ENCODE peak calls at places on chromosomes 11 and 22, in four cellular contexts. J, N, X and G are unnamed samples.

GRCh38 chr11:116927163-116927772 is 89.8 kb upstream of the APOA1 start:
- DNase-seq in X (peak), N (peak), J (no peak), G (no peak)

GRCh38 chr11:125262194-125262824 is 97.8 kb downstream of the PKNOX2 start:
- DNase-seq in N (peak), X (no peak), J (no peak), G (no peak)

GRCh38 chr11:75481602-75482309 is 44.0 kb downstream of the GDPD5 start:
- DNase-seq in X (no peak), N (no peak), J (no peak), G (no peak)

GRCh38 chr11:47399860-47400812 is 8.3 kb upstream of the SLC39A13 start:
- DNase-seq in J (peak), N (peak), X (peak), G (no peak)

GRCh38 chr11:115676768-115677167 is 172.6 kb upstream of the CADM1 start:
- DNase-seq in N (no peak), J (no peak), X (no peak), G (no peak)

GRCh38 chr11:103602846-103603245 is 433.6 kb upstream of the DDI1 start:
- DNase-seq in X (no peak), J (no peak), N (no peak), G (no peak)

GRCh38 chr22:50398698-50399648 is 55.8 kb downstream of the PPP6R2 start:
- DNase-seq in X (no peak), J (no peak), N (no peak), G (no peak)

GRCh38 chr22:48679656-48680555 is 1147.8 kb downstream of the BRD1 start:
- DNase-seq in X (no peak), N (no peak), J (no peak), G (no peak)

GRCh38 chr11:34649597-34649996 is 28.7 kb downstream of the EHF start:
- DNase-seq in J (no peak), N (no peak), X (no peak), G (no peak)

GRCh38 chr11:134663506-134664313 is 251.7 kb upstream of the B3GAT1 start:
- DNase-seq in X (no peak), N (no peak), J (no peak), G (no peak)

GRCh38 chr11:69130586-69131566 is 24.9 kb upstream of the SMIM38 start:
- DNase-seq in J (no peak), N (no peak), X (no peak), G (no peak)

GRCh38 chr22:29205598-29206371 is at the start of gene EMID1:
- DNase-seq in X (peak), J (peak), N (peak), G (no peak)

GRCh38 chr11:123404626-123405025 is 25.4 kb upstream of the GRAMD1B start:
- DNase-seq in J (no peak), X (no peak), N (peak), G (no peak)

GRCh38 chr11:126280595-126280994 is 2.3 kb upstream of the TIRAP start:
- DNase-seq in J (no peak), X (no peak), N (no peak), G (no peak)

GRCh38 chr22:17884084-17884483 is 109.8 kb upstream of the BID start:
- DNase-seq in N (peak), J (no peak), X (no peak), G (no peak)

GRCh38 chr22:48423481-48423901 is 1404.2 kb downstream of the BRD1 start:
- DNase-seq in J (no peak), X (no peak), N (no peak), G (no peak)

GRCh38 chr11:88508808-88509581 is 171.5 kb upstream of the CTSC start:
- DNase-seq in N (peak), J (no peak), X (peak), G (no peak)

GRCh38 chr11:44592125-44592643 is 26.7 kb downstream of the CD82 start:
- DNase-seq in X (no peak), N (peak), J (peak), G (no peak)

GRCh38 chr11:125929445-125930075 is 16.3 kb upstream of the VSIG10L2 start:
- DNase-seq in X (no peak), N (no peak), J (no peak), G (no peak)

GRCh38 chr11:102685311-102685710 is 20.3 kb downstream of the MMP27 start:
- DNase-seq in X (no peak), J (no peak), N (no peak), G (no peak)

GRCh38 chr11:11463397-11463796 is 110.3 kb upstream of the CSNK2A3 start:
- DNase-seq in N (no peak), J (no peak), X (no peak), G (peak)

GRCh38 chr11:70527046-70527395 is 128.7 kb downstream of the CTTN start:
- DNase-seq in N (peak), J (no peak), X (no peak), G (no peak)

GRCh38 chr22:24503851-24504170 is 8.7 kb downstream of the UPB1 start:
- DNase-seq in X (no peak), J (no peak), N (no peak), G (no peak)

GRCh38 chr22:35375031-35375430 is 5.9 kb upstream of the HMOX1 start:
- DNase-seq in N (no peak), J (no peak), X (no peak), G (no peak)

GRCh38 chr22:31695423-31695822 is 33.4 kb upstream of the PISD start:
- DNase-seq in N (no peak), J (no peak), X (no peak), G (no peak)

GRCh38 chr11:131675489-131675888 is 305.1 kb downstream of the NTM start:
- DNase-seq in X (no peak), J (no peak), N (no peak), G (no peak)

GRCh38 chr22:48268771-48269552 is 1506.5 kb downstream of the TBC1D22A start:
- DNase-seq in J (no peak), X (no peak), N (no peak), G (no peak)

GRCh38 chr11:117597083-117597482 is 199.9 kb downstream of the DSCAML1 start:
- DNase-seq in X (peak), N (peak), J (no peak), G (peak)

GRCh38 chr11:63839508-63840355 is 822 bp downstream of the MARK2 start:
- DNase-seq in X (peak), N (peak), J (peak), G (no peak)

GRCh38 chr11:94511932-94512781 is at the start of gene C11orf97:
- DNase-seq in J (peak), N (peak), X (peak), G (no peak)

GRCh38 chr11:75028321-75029097 is 39.8 kb downstream of the NEU3 start:
- DNase-seq in X (no peak), J (no peak), N (no peak), G (no peak)

GRCh38 chr11:129315781-129316579 is 59.7 kb upstream of the BARX2 start:
- DNase-seq in N (no peak), X (no peak), J (no peak), G (no peak)

GRCh38 chr11:76512851-76513653 is 68.2 kb downstream of the EMSY start:
- DNase-seq in X (no peak), J (no peak), N (peak), G (peak)

GRCh38 chr11:117273550-117274289 is 17.4 kb upstream of the BACE1-AS start:
- DNase-seq in X (no peak), J (no peak), N (no peak), G (peak)

GRCh38 chr11:62934496-62934785 is 13.3 kb upstream of the CHRM1 start:
- DNase-seq in X (no peak), J (no peak), N (no peak), G (no peak)

GRCh38 chr11:12949456-12949855 is 59.7 kb upstream of the RASSF10 start:
- DNase-seq in J (no peak), N (no peak), X (no peak), G (no peak)

GRCh38 chr11:130849215-130849568 is 67.1 kb downstream of the SNX19 start:
- DNase-seq in J (no peak), N (no peak), X (no peak), G (no peak)